ENCODE peak calls at places on chromosomes 16 and 17, in six cellular contexts. H, T, M, B, A and G are unnamed samples.

GRCh38 chr16:88350922-88351321 is 31.8 kb upstream of the ZNF469 start:
- DNase-seq in H (no peak), T (no peak), M (no peak), B (no peak), A (no peak), G (no peak)

GRCh38 chr16:10881479-10882030 is 4.6 kb downstream of the CIITA start:
- DNase-seq in H (no peak), T (no peak), M (no peak), B (no peak), A (no peak), G (no peak)

GRCh38 chr17:49338883-49339282 is 23.2 kb downstream of the ZNF652 start:
- DNase-seq in H (no peak), T (no peak), M (peak; percentile 16), B (no peak), A (no peak), G (peak; percentile 19)

GRCh38 chr17:75097865-75098264 is 10.1 kb downstream of the SLC16A5 start:
- DNase-seq in H (no peak), T (no peak), M (no peak), B (no peak), A (no peak), G (no peak)

GRCh38 chr17:37551788-37552187 is 57.4 kb downstream of the SYNRG start:
- DNase-seq in H (no peak), T (no peak), M (no peak), B (no peak), A (no peak), G (no peak)

GRCh38 chr16:23368469-23368868 is 66.4 kb downstream of the SCNN1B start:
- DNase-seq in H (no peak), T (no peak), M (no peak), B (no peak), A (no peak), G (no peak)

GRCh38 chr17:67121317-67121887 is 77.0 kb downstream of the CACNG1 start:
- DNase-seq in H (no peak), T (no peak), M (no peak), B (no peak), A (no peak), G (no peak)

GRCh38 chr17:79420318-79421243 is 190.3 kb downstream of the RBFOX3 start:
- DNase-seq in H (peak; percentile 18), T (no peak), M (peak; percentile 12), B (no peak), A (no peak), G (peak; percentile 41)

GRCh38 chr16:66690106-66690847 is 6.3 kb downstream of the CMTM4 start:
- DNase-seq in H (no peak), T (no peak), M (no peak), B (no peak), A (no peak), G (no peak)

GRCh38 chr16:84907575-84907974 is 87.8 kb downstream of the CRISPLD2 start:
- DNase-seq in H (no peak), T (no peak), M (no peak), B (no peak), A (no peak), G (no peak)

GRCh38 chr16:12758670-12759558 is 44.8 kb downstream of the CPPED1 start:
- DNase-seq in H (no peak), T (no peak), M (no peak), B (no peak), A (no peak), G (no peak)

GRCh38 chr16:66474750-66475199 is 47.7 kb downstream of the BEAN1 start:
- DNase-seq in H (no peak), T (no peak), M (no peak), B (no peak), A (no peak), G (peak; percentile 51)

GRCh38 chr16:28984091-28984490 is 761 bp upstream of the LAT start:
- DNase-seq in H (no peak), T (no peak), M (no peak), B (no peak), A (no peak), G (no peak)

GRCh38 chr17:67157732-67158639 is 87.0 kb downstream of the HELZ start:
- DNase-seq in H (no peak), T (no peak), M (no peak), B (no peak), A (peak; percentile 7), G (no peak)

GRCh38 chr17:9512323-9513168 is 63.1 kb downstream of the STX8 start:
- DNase-seq in H (no peak), T (no peak), M (no peak), B (peak; percentile 17), A (no peak), G (no peak)

GRCh38 chr17:4199818-4200402 is 56.9 kb downstream of the CYB5D2 start:
- DNase-seq in H (no peak), T (no peak), M (peak; percentile 44), B (no peak), A (no peak), G (no peak)

GRCh38 chr17:28745777-28746473 is 2.1 kb downstream of the TRAF4 start:
- DNase-seq in H (no peak), T (no peak), M (no peak), B (no peak), A (no peak), G (no peak)

GRCh38 chr16:68948230-68948910 is 105.0 kb downstream of the TANGO6 start:
- DNase-seq in H (no peak), T (no peak), M (no peak), B (no peak), A (no peak), G (no peak)

GRCh38 chr17:32536736-32537646 is 50.2 kb downstream of the CDK5R1 start:
- DNase-seq in H (no peak), T (no peak), M (no peak), B (peak; percentile 20), A (no peak), G (no peak)

GRCh38 chr16:707062-707538 is 1.5 kb upstream of the FBXL16 start:
- DNase-seq in H (no peak), T (no peak), M (no peak), B (no peak), A (no peak), G (no peak)

GRCh38 chr17:7633093-7633492 is 3.2 kb downstream of the SHBG start:
- DNase-seq in H (no peak), T (no peak), M (no peak), B (no peak), A (no peak), G (no peak)

GRCh38 chr16:19424478-19424877 is 6.8 kb downstream of the TMC5 start:
- DNase-seq in H (no peak), T (no peak), M (no peak), B (no peak), A (no peak), G (no peak)

GRCh38 chr16:76729525-76729924 is 452.3 kb downstream of the CNTNAP4 start:
- DNase-seq in H (no peak), T (no peak), M (no peak), B (no peak), A (peak; percentile 40), G (no peak)

GRCh38 chr17:17109896-17110295 is 67.6 kb downstream of the MPRIP start:
- DNase-seq in H (no peak), T (no peak), M (no peak), B (no peak), A (no peak), G (no peak)

GRCh38 chr16:6148361-6148760 is 1050.8 kb upstream of the EEF2KMT start:
- DNase-seq in H (no peak), T (no peak), M (no peak), B (no peak), A (no peak), G (no peak)